ENCODE peak calls at places on chromosomes 7 and 10, in seven cellular contexts. V is epithelial cell of esophagus, Y is fibroblast of the aortic adventitia, I is psoas muscle, P is mucosa of descending colon, D is fibroblast of lung, E is adrenal gland. K is an unnamed sample.

GRCh38 chr10:78339251-78339650 is 305.6 kb downstream of the RPS24 start:
- DNase-seq in V (no peak), Y (no peak), I (no peak), P (no peak), D (no peak), E (peak; percentile 70), K (no peak)

GRCh38 chr7:134778941-134779740 is at the start of gene CALD1:
- DNase-seq in V (peak; percentile 99), Y (peak; percentile 99), I (peak; percentile 59), P (peak; percentile 53), D (peak; percentile 100), E (peak; percentile 83), K (peak; percentile 97)

GRCh38 chr7:30074422-30075030 is 46.3 kb downstream of the PLEKHA8 start:
- DNase-seq in V (peak; percentile 68), Y (peak; percentile 69), I (no peak), P (no peak), D (peak; percentile 70), E (no peak), K (peak; percentile 67)

GRCh38 chr7:134691820-134692705 is 45.4 kb downstream of the BPGM start:
- DNase-seq in V (no peak), Y (peak; percentile 89), I (no peak), P (no peak), D (peak; percentile 91), E (no peak), K (peak; percentile 54)

GRCh38 chr7:12722720-12723241 is 35.3 kb downstream of the ARL4A start:
- DNase-seq in V (no peak), Y (no peak), I (no peak), P (no peak), D (peak; percentile 30), E (no peak), K (no peak)

GRCh38 chr7:1677206-1678069 is 7.4 kb downstream of the ELFN1 start:
- DNase-seq in V (no peak), Y (no peak), I (no peak), P (no peak), D (no peak), E (peak; percentile 24), K (no peak)

GRCh38 chr7:156998988-156999610 is 11.4 kb downstream of the MNX1 start:
- DNase-seq in V (no peak), Y (no peak), I (no peak), P (no peak), D (no peak), E (no peak), K (no peak)

GRCh38 chr7:116566666-116567065 is 41.8 kb downstream of the CAV1 start:
- DNase-seq in V (no peak), Y (no peak), I (no peak), P (no peak), D (no peak), E (no peak), K (no peak)

GRCh38 chr7:135859548-135859947 is 110.9 kb upstream of the FAM180A start:
- DNase-seq in V (peak; percentile 38), Y (peak; percentile 18), I (no peak), P (no peak), D (peak; percentile 44), E (no peak), K (peak; percentile 30)

GRCh38 chr10:130516141-130516540 is 379.9 kb downstream of the GLRX3 start:
- DNase-seq in V (no peak), Y (no peak), I (no peak), P (no peak), D (no peak), E (no peak), K (no peak)

GRCh38 chr7:107234436-107234835 is 65.6 kb downstream of the HBP1 start:
- DNase-seq in V (peak; percentile 58), Y (no peak), I (no peak), P (no peak), D (peak; percentile 16), E (no peak), K (no peak)

GRCh38 chr7:1105189-1105588 is 17.3 kb downstream of the GPER1 start:
- DNase-seq in V (no peak), Y (no peak), I (peak; percentile 42), P (peak; percentile 31), D (no peak), E (no peak), K (no peak)

GRCh38 chr10:93074597-93075368 is 1.1 kb downstream of the CYP26A1 start:
- DNase-seq in V (no peak), Y (no peak), I (no peak), P (no peak), D (no peak), E (no peak), K (no peak)

GRCh38 chr10:1345368-1345767 is 289.2 kb downstream of the WDR37 start:
- DNase-seq in V (no peak), Y (no peak), I (no peak), P (no peak), D (no peak), E (no peak), K (no peak)

GRCh38 chr10:60663850-60664249 is 114.4 kb upstream of the CDK1 start:
- DNase-seq in V (peak; percentile 12), Y (no peak), I (no peak), P (no peak), D (no peak), E (no peak), K (no peak)

GRCh38 chr7:136868496-136869005 is at the start of gene CHRM2:
- DNase-seq in V (no peak), Y (peak; percentile 45), I (peak; percentile 13), P (no peak), D (peak; percentile 74), E (no peak), K (peak; percentile 14)

GRCh38 chr7:136874393-136875032 is 6.1 kb downstream of the CHRM2 start:
- DNase-seq in V (peak; percentile 21), Y (no peak), I (no peak), P (no peak), D (peak; percentile 34), E (no peak), K (peak; percentile 21)

GRCh38 chr7:136869006-136869961 is 832 bp downstream of the CHRM2 start:
- DNase-seq in V (no peak), Y (no peak), I (peak; percentile 42), P (peak; percentile 34), D (peak; percentile 54), E (no peak), K (no peak)

GRCh38 chr7:136870799-136871487 is 2.5 kb downstream of the CHRM2 start:
- DNase-seq in V (no peak), Y (no peak), I (peak; percentile 26), P (peak; percentile 36), D (peak; percentile 29), E (no peak), K (no peak)

GRCh38 chr7:136869991-136870798 is 1.7 kb downstream of the CHRM2 start:
- DNase-seq in V (no peak), Y (no peak), I (peak; percentile 36), P (peak; percentile 42), D (peak; percentile 47), E (no peak), K (no peak)
- H3K4me3 ChIP-seq in V (no peak overlapping the region), Y (peak overlapping the region; percentile 64), I (no peak overlapping the region), P (no peak overlapping the region), D (peak overlapping the region; percentile 59), E (no peak overlapping the region), K (no peak overlapping the region)

DNA sequence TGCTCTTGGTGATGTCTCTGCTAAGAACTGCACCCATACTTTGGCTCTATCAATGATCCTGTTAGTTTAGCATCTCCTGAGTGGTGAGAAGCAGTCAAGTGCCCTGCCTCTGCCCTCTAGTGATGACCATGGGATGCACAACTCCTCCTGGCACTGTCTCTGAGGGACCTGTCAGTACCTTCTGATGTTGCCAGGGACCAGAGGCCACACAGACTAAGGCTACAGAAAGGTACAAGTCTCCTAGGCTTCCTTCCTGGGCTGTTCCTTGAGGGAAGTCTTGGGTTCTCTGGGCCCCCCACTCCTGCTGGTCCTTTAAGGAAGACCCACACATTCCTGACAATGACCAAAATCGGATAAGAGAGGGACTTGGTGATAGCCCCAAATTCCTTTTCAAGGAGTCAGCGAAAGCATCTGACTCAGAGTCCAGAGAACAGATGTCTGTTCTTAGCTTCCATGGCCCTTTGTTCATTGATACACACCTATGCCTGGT is 15.3 kb downstream of the NKX2-3 start:
- DNase-seq in V (peak; percentile 43), Y (peak; percentile 34), I (no peak), P (no peak), D (peak; percentile 32), E (no peak), K (peak; percentile 31)
- TF ChIP-seq CTCF in V (peak; percentile 41), Y (peak; percentile 37), I (peak; percentile 23), P (peak; percentile 17), D (peak; percentile 34), E (peak; percentile 20), K (peak; percentile 34)

GRCh38 chr7:106152313-106152665 is 40.2 kb upstream of the SYPL1 start:
- DNase-seq in V (no peak), Y (no peak), I (no peak), P (no peak), D (no peak), E (no peak), K (no peak)

GRCh38 chr7:106153891-106154449 is 41.9 kb upstream of the SYPL1 start:
- DNase-seq in V (peak; percentile 86), Y (peak; percentile 86), I (peak; percentile 91), P (peak; percentile 78), D (peak; percentile 63), E (peak; percentile 94), K (peak; percentile 79)

GRCh38 chr7:106151459-106152312 is 39.6 kb upstream of the SYPL1 start:
- DNase-seq in V (no peak), Y (no peak), I (no peak), P (no peak), D (no peak), E (no peak), K (no peak)

DNA sequence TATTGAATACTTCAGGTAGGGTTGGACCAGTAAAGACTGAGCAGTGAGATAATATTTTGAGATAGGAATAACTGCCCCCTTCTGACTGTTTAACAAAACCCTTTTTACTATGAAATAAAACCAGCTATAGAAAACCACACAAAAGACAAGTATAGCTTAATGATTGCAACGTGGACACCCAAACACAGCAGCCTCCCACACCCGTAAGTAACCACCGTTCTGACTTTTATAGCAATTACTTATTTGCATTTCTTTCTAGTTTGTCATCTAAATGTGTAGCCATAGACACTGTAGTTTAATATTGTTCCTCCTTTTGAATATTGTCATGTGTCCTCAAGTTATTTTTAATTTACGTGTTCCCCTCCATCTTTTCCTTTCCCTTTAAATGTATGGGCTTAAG is 42.9 kb upstream of the SYPL1 start:
- DNase-seq in V (no peak), Y (no peak), I (no peak), P (no peak), D (no peak), E (no peak), K (no peak)
- H3K4me3 ChIP-seq in V (no peak overlapping the region), Y (no peak overlapping the region), I (no peak overlapping the region), P (no peak overlapping the region), D (no peak overlapping the region), E (no peak overlapping the region), K (no peak overlapping the region)

GRCh38 chr10:119919823-119920222 is 27.3 kb downstream of the SEC23IP start:
- DNase-seq in V (no peak), Y (no peak), I (no peak), P (no peak), D (no peak), E (no peak), K (no peak)

GRCh38 chr10:119919271-119919670 is 26.7 kb downstream of the SEC23IP start:
- DNase-seq in V (no peak), Y (no peak), I (no peak), P (no peak), D (no peak), E (no peak), K (peak; percentile 11)

GRCh38 chr10:119917777-119918176 is 25.2 kb downstream of the SEC23IP start:
- DNase-seq in V (no peak), Y (peak; percentile 17), I (no peak), P (no peak), D (no peak), E (no peak), K (peak; percentile 27)
- TF ChIP-seq CTCF in V (no peak), Y (no peak), I (no peak), P (no peak), D (no peak), E (no peak), K (peak; percentile 8)

K was measured in fibroblast of mammary gland.